ENCODE peak calls at places on chromosomes 2 and 18, in ten cellular contexts. U is A549, R is transverse colon, A is K562, J is ovary, G is stomach, L is tibial nerve, V is esophagus muscularis mucosa, O is SK-N-SH, N is upper lobe of left lung. B is an unnamed sample.

GRCh38 chr2:69525261-69525660 is 88.0 kb upstream of the NFU1 start:
- DNase-seq in U (no peak), R (no peak), A (no peak), J (no peak), G (no peak), L (no peak), V (no peak), O (no peak), N (no peak), B (no peak)

GRCh38 chr18:37403100-37403781 is 162.4 kb downstream of the CELF4 start:
- DNase-seq in U (no peak), R (no peak), A (no peak), J (peak; percentile 36), G (no peak), L (no peak), V (no peak), O (no peak), N (no peak), B (no peak)

GRCh38 chr18:31241900-31242409 is 76.0 kb upstream of the DSG1 start:
- DNase-seq in U (peak; percentile 88), R (peak; percentile 68), A (peak; percentile 41), J (no peak), G (no peak), L (no peak), V (no peak), O (peak; percentile 10), N (no peak), B (no peak)

GRCh38 chr2:126832757-126833156 is 65.9 kb upstream of the TEX51 start:
- DNase-seq in U (no peak), R (no peak), A (no peak), J (no peak), G (no peak), L (no peak), V (peak; percentile 75), O (no peak), N (no peak), B (peak; percentile 53)

GRCh38 chr2:71530246-71530986 is 77.1 kb downstream of the DYSF start:
- DNase-seq in U (peak; percentile 65), R (no peak), A (peak; percentile 76), J (no peak), G (no peak), L (no peak), V (no peak), O (peak; percentile 83), N (no peak), B (peak; percentile 36)

GRCh38 chr2:74984017-74984416 is 25.6 kb downstream of the POLE4 start:
- DNase-seq in U (no peak), R (no peak), A (no peak), J (no peak), G (no peak), L (no peak), V (no peak), O (peak; percentile 41), N (no peak), B (no peak)

GRCh38 chr2:158995677-158996049 is 27.2 kb downstream of the TANC1 start:
- DNase-seq in U (no peak), R (no peak), A (no peak), J (no peak), G (no peak), L (no peak), V (no peak), O (no peak), N (no peak), B (no peak)

GRCh38 chr2:43086451-43087221 is 139.8 kb downstream of the ZFP36L2 start:
- DNase-seq in U (peak; percentile 92), R (peak; percentile 47), A (no peak), J (peak; percentile 72), G (no peak), L (peak; percentile 52), V (no peak), O (no peak), N (peak; percentile 37), B (peak; percentile 94)

GRCh38 chr2:30611572-30611971 is 164.5 kb downstream of the LCLAT1 start:
- DNase-seq in U (no peak), R (no peak), A (no peak), J (no peak), G (no peak), L (no peak), V (no peak), O (no peak), N (peak; percentile 77), B (no peak)

GRCh38 chr2:217899231-217900009 is 103.4 kb downstream of the TNS1 start:
- DNase-seq in U (peak; percentile 77), R (peak; percentile 72), A (peak; percentile 79), J (peak; percentile 70), G (peak; percentile 77), L (peak; percentile 44), V (no peak), O (peak; percentile 76), N (peak; percentile 92), B (peak; percentile 95)

GRCh38 chr2:23591111-23591510 is 206.1 kb downstream of the KLHL29 start:
- DNase-seq in U (no peak), R (no peak), A (no peak), J (no peak), G (no peak), L (no peak), V (no peak), O (no peak), N (no peak), B (peak; percentile 60)

GRCh38 chr2:119255760-119256573 is 32.3 kb downstream of the STEAP3 start:
- DNase-seq in U (peak; percentile 69), R (no peak), A (no peak), J (no peak), G (no peak), L (no peak), V (no peak), O (peak; percentile 78), N (peak; percentile 10), B (no peak)

GRCh38 chr2:62423235-62423634 is 82.8 kb downstream of the TMEM17 start:
- DNase-seq in U (peak; percentile 50), R (no peak), A (no peak), J (no peak), G (no peak), L (no peak), V (peak; percentile 60), O (no peak), N (peak; percentile 30), B (no peak)

DNA sequence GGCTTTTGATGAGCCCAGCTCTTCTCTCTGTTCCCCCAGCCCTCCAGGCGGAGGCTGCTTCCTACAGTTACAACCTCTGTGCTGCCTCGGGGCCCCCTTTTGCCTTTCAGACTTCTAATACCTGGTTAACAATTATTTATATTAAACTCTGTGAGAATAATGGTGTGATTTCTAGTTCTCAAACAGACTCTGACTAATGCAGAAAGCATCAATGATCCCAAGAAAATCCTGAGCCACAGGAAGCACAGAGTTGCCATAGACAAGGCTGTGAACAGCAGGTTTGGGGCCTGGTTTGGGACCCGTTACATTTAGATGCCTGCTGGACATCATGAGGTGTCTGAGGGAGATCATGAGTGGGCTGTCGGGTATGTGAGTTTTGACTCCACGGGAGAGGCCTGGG is 37.4 kb upstream of the MYO3B start:
- DNase-seq in U (no peak), R (no peak), A (no peak), J (no peak), G (no peak), L (no peak), V (no peak), O (no peak), N (no peak), B (no peak)
- TF ChIP-seq EP300 in U (no peak), R (no peak), A (no peak), J (no peak), G (no peak), L (no peak), V (no peak), O (no peak), N (no peak), B (no peak)

GRCh38 chr18:8765692-8766463 is 60.5 kb downstream of the MTCL1 start:
- DNase-seq in U (no peak), R (no peak), A (no peak), J (no peak), G (no peak), L (no peak), V (no peak), O (peak; percentile 71), N (no peak), B (no peak)

GRCh38 chr18:8763611-8764010 is 58.3 kb downstream of the MTCL1 start:
- DNase-seq in U (no peak), R (no peak), A (no peak), J (no peak), G (no peak), L (no peak), V (no peak), O (no peak), N (no peak), B (no peak)

GRCh38 chr18:8766576-8767253 is 61.4 kb downstream of the MTCL1 start:
- DNase-seq in U (no peak), R (no peak), A (no peak), J (no peak), G (no peak), L (no peak), V (no peak), O (peak; percentile 70), N (no peak), B (no peak)

GRCh38 chr18:8760984-8761383 is 55.6 kb downstream of the MTCL1 start:
- DNase-seq in U (no peak), R (no peak), A (no peak), J (no peak), G (no peak), L (no peak), V (no peak), O (no peak), N (no peak), B (no peak)

GRCh38 chr18:8762968-8763367 is 57.6 kb downstream of the MTCL1 start:
- DNase-seq in U (no peak), R (no peak), A (no peak), J (no peak), G (no peak), L (no peak), V (no peak), O (no peak), N (no peak), B (no peak)
- H3K9me3 ChIP-seq in U (no peaks in the 10 kb centered on the region), R (no peaks in the 10 kb centered on the region), A (peaks cover 6% of the 10 kb centered on the region), J (no peaks in the 10 kb centered on the region), G (no peaks in the 10 kb centered on the region), L (no peaks in the 10 kb centered on the region), V (no peaks in the 10 kb centered on the region), O (no peaks in the 10 kb centered on the region), N (no peaks in the 10 kb centered on the region), B (no peaks in the 10 kb centered on the region)

GRCh38 chr2:129757915-129758421 is 221.5 kb upstream of the RAB6C start:
- DNase-seq in U (no peak), R (no peak), A (no peak), J (no peak), G (no peak), L (no peak), V (no peak), O (peak; percentile 42), N (no peak), B (no peak)
- H3K4me3 ChIP-seq in U (no peak overlapping the region), R (no peak overlapping the region), A (no peak overlapping the region), J (no peak overlapping the region), G (peak overlapping the region; percentile 29), L (no peak overlapping the region), V (peak overlapping the region; percentile 51), O (no peak overlapping the region), N (no peak overlapping the region), B (peak overlapping the region; percentile 45)

DNA sequence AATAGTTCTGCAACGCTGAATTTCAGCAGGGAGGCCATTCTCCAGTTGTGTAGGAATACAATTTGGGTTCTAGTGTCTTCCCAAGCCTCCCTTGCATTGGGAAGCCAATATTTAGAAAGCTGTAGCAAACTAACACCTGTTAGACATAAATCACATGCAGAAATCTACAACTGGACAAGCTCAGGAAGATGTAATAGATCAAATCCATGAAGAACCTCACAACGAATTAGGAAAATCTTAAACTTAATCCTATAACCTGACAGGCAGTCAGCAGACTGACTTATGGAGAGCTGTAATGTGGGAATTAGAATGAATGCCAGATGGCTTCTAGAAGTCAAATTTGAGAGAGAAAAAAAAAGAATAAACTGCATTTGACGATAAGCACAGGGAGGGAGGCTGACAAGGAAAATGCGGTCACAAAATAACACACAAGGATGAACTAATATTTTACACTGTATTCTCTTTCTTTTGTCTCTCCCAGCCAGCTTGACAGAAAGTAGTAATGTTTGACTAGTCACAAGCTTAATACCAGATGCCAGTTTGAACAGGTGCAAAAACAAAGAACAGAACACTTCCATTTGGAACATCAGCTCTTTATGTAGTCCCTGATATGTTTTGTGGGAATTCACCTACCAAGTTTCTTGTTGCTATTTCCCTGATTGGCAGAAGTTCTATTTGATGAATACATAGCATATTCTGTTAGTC is 50.8 kb upstream of the FANCL start:
- DNase-seq in U (no peak), R (no peak), A (no peak), J (no peak), G (no peak), L (no peak), V (no peak), O (no peak), N (no peak), B (no peak)
- TF ChIP-seq EP300 in U (no peak), R (no peak), A (no peak), J (no peak), G (no peak), L (no peak), V (no peak), O (peak; percentile 18), N (no peak), B (no peak)

B was measured in sigmoid colon.